ENCODE peak calls at places on chromosomes 7 and 10, in eight cellular contexts. One of them, this sample, is unnamed.

GRCh38 chr10:14584643-14585042 is 190.1 kb downstream of the FAM107B start:
- DNase-seq in PC-9: no peak
- DNase-seq in OCI-LY7: no peak
- DNase-seq in PC-3: no peak
- DNase-seq in hepatocyte: no peak
- DNase-seq in SK-N-SH: no peak
- DNase-seq in GM23338: peak; percentile 12
- DNase-seq in HCT116: no peak
- DNase-seq in this sample: peak; percentile 53

GRCh38 chr10:91745086-91745831 is 53.0 kb upstream of the TNKS2 start:
- DNase-seq in GM23338: peak; percentile 96
- DNase-seq in HCT116: peak; percentile 67
- DNase-seq in OCI-LY7: no peak
- DNase-seq in SK-N-SH: no peak
- DNase-seq in hepatocyte: peak; percentile 62
- DNase-seq in PC-3: peak; percentile 73
- DNase-seq in PC-9: peak; percentile 23
- DNase-seq in this sample: peak; percentile 25

GRCh38 chr10:23158370-23158769 is 33.7 kb upstream of the PTF1A start:
- DNase-seq in OCI-LY7: peak; percentile 62
- DNase-seq in PC-9: peak; percentile 37
- DNase-seq in hepatocyte: peak; percentile 80
- DNase-seq in PC-3: peak; percentile 64
- DNase-seq in HCT116: peak; percentile 47
- DNase-seq in SK-N-SH: peak; percentile 85
- DNase-seq in GM23338: peak; percentile 88
- DNase-seq in this sample: peak; percentile 43

GRCh38 chr10:124478517-124478916 is 16.9 kb downstream of the LHPP start:
- DNase-seq in PC-9: no peak
- DNase-seq in PC-3: no peak
- DNase-seq in GM23338: no peak
- DNase-seq in OCI-LY7: no peak
- DNase-seq in SK-N-SH: no peak
- DNase-seq in HCT116: no peak
- DNase-seq in hepatocyte: no peak
- DNase-seq in this sample: no peak

GRCh38 chr7:151141281-151141854 is 26.1 kb downstream of the GBX1 start:
- DNase-seq in PC-3: no peak
- DNase-seq in GM23338: no peak
- DNase-seq in HCT116: no peak
- DNase-seq in hepatocyte: no peak
- DNase-seq in PC-9: no peak
- DNase-seq in SK-N-SH: peak; percentile 44
- DNase-seq in OCI-LY7: no peak
- DNase-seq in this sample: no peak

GRCh38 chr7:5495581-5496375 is 72.1 kb upstream of the TNRC18 start:
- DNase-seq in OCI-LY7: peak; percentile 17
- DNase-seq in hepatocyte: no peak
- DNase-seq in HCT116: no peak
- DNase-seq in SK-N-SH: no peak
- DNase-seq in PC-3: peak; percentile 47
- DNase-seq in PC-9: no peak
- DNase-seq in GM23338: no peak
- DNase-seq in this sample: no peak

GRCh38 chr7:40634118-40634517 is 499.3 kb downstream of the SUGCT start:
- DNase-seq in PC-3: no peak
- DNase-seq in GM23338: no peak
- DNase-seq in hepatocyte: no peak
- DNase-seq in HCT116: no peak
- DNase-seq in PC-9: no peak
- DNase-seq in SK-N-SH: no peak
- DNase-seq in OCI-LY7: no peak
- DNase-seq in this sample: no peak

GRCh38 chr10:70589762-70590662 is 12.5 kb downstream of the PRF1 start:
- DNase-seq in hepatocyte: peak; percentile 52
- DNase-seq in HCT116: no peak
- DNase-seq in GM23338: no peak
- DNase-seq in PC-3: no peak
- DNase-seq in OCI-LY7: no peak
- DNase-seq in PC-9: no peak
- DNase-seq in SK-N-SH: no peak
- DNase-seq in this sample: no peak

GRCh38 chr10:131983780-131984179 is 2.1 kb upstream of the BNIP3 start:
- DNase-seq in SK-N-SH: no peak
- DNase-seq in PC-9: no peak
- DNase-seq in hepatocyte: peak; percentile 57
- DNase-seq in PC-3: peak; percentile 86
- DNase-seq in GM23338: no peak
- DNase-seq in HCT116: no peak
- DNase-seq in OCI-LY7: no peak
- DNase-seq in this sample: no peak

GRCh38 chr10:124027306-124028050 is 65.9 kb downstream of the CHST15 start:
- DNase-seq in GM23338: no peak
- DNase-seq in PC-9: no peak
- DNase-seq in hepatocyte: no peak
- DNase-seq in OCI-LY7: no peak
- DNase-seq in PC-3: no peak
- DNase-seq in SK-N-SH: no peak
- DNase-seq in HCT116: no peak
- DNase-seq in this sample: no peak

GRCh38 chr7:23347682-23348180 is 48.6 kb downstream of the MALSU1 start:
- DNase-seq in PC-3: peak; percentile 89
- DNase-seq in hepatocyte: no peak
- DNase-seq in OCI-LY7: no peak
- DNase-seq in SK-N-SH: no peak
- DNase-seq in GM23338: no peak
- DNase-seq in HCT116: peak; percentile 59
- DNase-seq in PC-9: peak; percentile 55
- DNase-seq in this sample: no peak

DNA sequence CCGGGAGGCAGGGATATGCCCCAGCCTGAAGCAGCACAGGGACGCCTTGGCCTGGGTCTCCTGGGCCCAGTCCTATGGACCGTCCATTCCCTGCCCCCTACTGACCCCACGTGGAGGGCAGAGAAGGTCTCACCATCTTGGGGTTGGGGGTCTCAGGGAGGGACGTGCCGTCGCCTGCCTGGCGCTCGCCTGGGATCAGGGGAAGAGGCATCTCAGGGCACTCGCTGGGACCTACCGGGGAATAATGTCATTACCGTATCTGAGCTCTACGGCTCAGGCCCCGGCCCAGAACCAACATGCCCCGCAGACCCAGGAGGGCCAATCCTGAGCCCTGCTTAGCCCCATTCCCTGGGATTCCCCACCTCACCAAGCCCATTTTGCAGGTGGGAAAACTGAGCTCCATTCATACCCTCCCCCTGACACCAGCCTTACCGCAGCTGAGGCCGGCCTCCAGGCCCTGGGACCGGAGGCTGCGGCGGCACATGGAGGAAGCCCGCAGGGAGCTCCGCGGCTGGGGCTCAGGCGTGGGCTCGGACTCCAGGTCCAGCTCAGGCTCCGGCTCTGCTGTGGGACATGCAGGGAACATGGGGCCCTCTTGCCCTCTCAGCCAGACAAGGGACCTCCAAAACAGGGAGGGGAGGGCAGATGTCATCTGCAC is 40.7 kb downstream of the GRID2IP start:
- DNase-seq in PC-3: no peak
- DNase-seq in SK-N-SH: no peak
- DNase-seq in PC-9: no peak
- DNase-seq in HCT116: no peak
- DNase-seq in OCI-LY7: no peak
- DNase-seq in GM23338: no peak
- DNase-seq in hepatocyte: no peak
- DNase-seq in this sample: no peak
- H3K9me2 ChIP-seq in PC-3: no peaks in the 10 kb centered on the region
- H3K9me2 ChIP-seq in SK-N-SH: no peaks in the 10 kb centered on the region
- H3K9me2 ChIP-seq in PC-9: no peaks in the 10 kb centered on the region
- H3K9me2 ChIP-seq in HCT116: no peaks in the 10 kb centered on the region
- H3K9me2 ChIP-seq in OCI-LY7: no peaks in the 10 kb centered on the region
- H3K9me2 ChIP-seq in GM23338: no peaks in the 10 kb centered on the region
- H3K9me2 ChIP-seq in hepatocyte: no peaks in the 10 kb centered on the region
- H3K9me2 ChIP-seq in this sample: no peaks in the 10 kb centered on the region

GRCh38 chr7:24767878-24768569 is 10.8 kb upstream of the GSDME start:
- DNase-seq in PC-9: no peak
- DNase-seq in HCT116: no peak
- DNase-seq in hepatocyte: no peak
- DNase-seq in GM23338: peak; percentile 26
- DNase-seq in PC-3: no peak
- DNase-seq in OCI-LY7: no peak
- DNase-seq in SK-N-SH: no peak
- DNase-seq in this sample: no peak

GRCh38 chr7:24760968-24761367 is 3.7 kb upstream of the GSDME start:
- DNase-seq in HCT116: no peak
- DNase-seq in OCI-LY7: no peak
- DNase-seq in PC-9: no peak
- DNase-seq in hepatocyte: no peak
- DNase-seq in PC-3: no peak
- DNase-seq in GM23338: no peak
- DNase-seq in SK-N-SH: no peak
- DNase-seq in this sample: no peak

GRCh38 chr7:24764972-24765744 is 7.9 kb upstream of the GSDME start:
- DNase-seq in OCI-LY7: no peak
- DNase-seq in GM23338: no peak
- DNase-seq in SK-N-SH: peak; percentile 61
- DNase-seq in PC-3: no peak
- DNase-seq in HCT116: no peak
- DNase-seq in PC-9: no peak
- DNase-seq in hepatocyte: no peak
- DNase-seq in this sample: no peak

GRCh38 chr7:24762771-24763170 is 5.5 kb upstream of the GSDME start:
- DNase-seq in HCT116: no peak
- DNase-seq in PC-3: no peak
- DNase-seq in SK-N-SH: no peak
- DNase-seq in hepatocyte: no peak
- DNase-seq in OCI-LY7: no peak
- DNase-seq in PC-9: no peak
- DNase-seq in GM23338: no peak
- DNase-seq in this sample: no peak

DNA sequence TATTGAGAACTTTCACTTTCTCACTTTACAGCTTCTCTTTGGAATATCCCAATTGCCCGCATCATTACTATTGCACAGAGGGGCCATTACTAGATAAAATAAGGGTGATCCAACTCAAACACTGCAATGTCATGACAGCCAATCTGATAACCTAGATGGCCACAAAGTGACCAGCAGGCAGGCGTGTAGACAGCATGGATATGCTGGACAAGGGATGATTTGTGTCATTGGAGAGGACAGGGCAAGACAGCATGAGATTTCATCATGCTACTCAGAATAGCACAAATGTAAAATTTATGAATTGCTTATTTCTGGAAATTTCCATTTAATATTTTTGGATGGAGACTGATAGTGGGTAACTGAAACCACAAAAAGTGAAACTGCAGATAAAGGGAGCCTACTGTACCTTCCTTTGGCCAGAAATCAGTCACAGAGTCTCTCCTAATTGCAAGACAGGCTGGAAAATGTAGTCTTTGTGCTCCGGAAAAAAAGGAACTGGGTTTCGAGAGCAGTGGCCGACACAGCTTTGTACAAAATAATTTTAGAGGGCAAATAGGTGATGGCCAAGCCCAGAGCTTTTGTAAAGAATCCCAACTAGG is 6.1 kb upstream of the GSDME start:
- DNase-seq in hepatocyte: no peak
- DNase-seq in SK-N-SH: no peak
- DNase-seq in OCI-LY7: no peak
- DNase-seq in GM23338: no peak
- DNase-seq in PC-3: no peak
- DNase-seq in PC-9: no peak
- DNase-seq in HCT116: no peak
- DNase-seq in this sample: no peak
- H2AFZ ChIP-seq in hepatocyte: no peak overlapping the region
- H2AFZ ChIP-seq in SK-N-SH: no peak overlapping the region
- H2AFZ ChIP-seq in OCI-LY7: no peak overlapping the region
- H2AFZ ChIP-seq in GM23338: no peak overlapping the region
- H2AFZ ChIP-seq in PC-3: no peak overlapping the region
- H2AFZ ChIP-seq in PC-9: no peak overlapping the region
- H2AFZ ChIP-seq in HCT116: no peak overlapping the region
- H2AFZ ChIP-seq in this sample: no peak overlapping the region

DNA sequence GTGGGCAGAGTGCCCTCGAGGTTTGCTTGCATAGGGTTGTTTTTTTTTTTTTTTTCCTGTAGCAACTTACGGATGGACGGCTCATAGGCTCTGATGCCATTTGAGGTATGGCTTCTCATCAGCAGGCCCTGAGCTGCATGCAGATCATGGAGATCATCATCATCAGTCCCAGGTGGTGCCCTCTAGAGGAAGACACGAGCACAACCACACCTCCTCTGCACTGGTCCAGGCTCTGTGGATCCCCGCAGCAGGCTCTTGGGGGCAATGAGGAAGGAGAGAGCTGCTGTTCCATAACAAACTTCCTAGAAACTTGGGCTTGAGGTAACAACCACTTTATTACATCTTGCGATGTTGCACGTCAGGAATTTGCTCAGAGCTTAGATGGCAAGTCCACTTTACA is 132.7 kb upstream of the CXCL12 start:
- DNase-seq in PC-9: no peak
- DNase-seq in HCT116: peak; percentile 10
- DNase-seq in PC-3: peak; percentile 11
- DNase-seq in OCI-LY7: peak; percentile 9
- DNase-seq in GM23338: peak; percentile 68
- DNase-seq in SK-N-SH: peak; percentile 6
- DNase-seq in hepatocyte: no peak
- DNase-seq in this sample: no peak
- TF ChIP-seq CTCF in PC-9: peak; percentile 51
- TF ChIP-seq CTCF in HCT116: peak; percentile 70
- TF ChIP-seq CTCF in PC-3: peak; percentile 58
- TF ChIP-seq CTCF in OCI-LY7: peak; percentile 72
- TF ChIP-seq CTCF in GM23338: peak; percentile 59
- TF ChIP-seq CTCF in SK-N-SH: peak; percentile 46
- TF ChIP-seq CTCF in hepatocyte: peak; percentile 21
- TF ChIP-seq CTCF in this sample: peak; percentile 30

GRCh38 chr10:3272300-3272699 is 99.7 kb upstream of the PITRM1 start:
- DNase-seq in hepatocyte: no peak
- DNase-seq in HCT116: no peak
- DNase-seq in GM23338: peak; percentile 6
- DNase-seq in OCI-LY7: no peak
- DNase-seq in PC-3: no peak
- DNase-seq in PC-9: no peak
- DNase-seq in SK-N-SH: no peak
- DNase-seq in this sample: no peak

GRCh38 chr10:3271385-3272115 is 99.0 kb upstream of the PITRM1 start:
- DNase-seq in HCT116: no peak
- DNase-seq in PC-9: no peak
- DNase-seq in GM23338: no peak
- DNase-seq in SK-N-SH: no peak
- DNase-seq in PC-3: no peak
- DNase-seq in hepatocyte: no peak
- DNase-seq in OCI-LY7: no peak
- DNase-seq in this sample: no peak

GRCh38 chr10:3270597-3270996 is 98.0 kb upstream of the PITRM1 start:
- DNase-seq in SK-N-SH: no peak
- DNase-seq in OCI-LY7: no peak
- DNase-seq in PC-3: no peak
- DNase-seq in PC-9: no peak
- DNase-seq in GM23338: no peak
- DNase-seq in HCT116: no peak
- DNase-seq in hepatocyte: no peak
- DNase-seq in this sample: no peak

GRCh38 chr10:3274414-3274813 is 101.8 kb upstream of the PITRM1 start:
- DNase-seq in GM23338: no peak
- DNase-seq in OCI-LY7: no peak
- DNase-seq in PC-9: no peak
- DNase-seq in HCT116: no peak
- DNase-seq in hepatocyte: no peak
- DNase-seq in PC-3: no peak
- DNase-seq in SK-N-SH: no peak
- DNase-seq in this sample: no peak

GRCh38 chr10:3273966-3274365 is 101.4 kb upstream of the PITRM1 start:
- DNase-seq in SK-N-SH: no peak
- DNase-seq in PC-3: no peak
- DNase-seq in HCT116: no peak
- DNase-seq in hepatocyte: no peak
- DNase-seq in PC-9: no peak
- DNase-seq in OCI-LY7: no peak
- DNase-seq in GM23338: no peak
- DNase-seq in this sample: no peak
- H3K9me2 ChIP-seq in SK-N-SH: no peaks in the 10 kb centered on the region
- H3K9me2 ChIP-seq in PC-3: no peaks in the 10 kb centered on the region
- H3K9me2 ChIP-seq in HCT116: no peaks in the 10 kb centered on the region
- H3K9me2 ChIP-seq in hepatocyte: no peaks in the 10 kb centered on the region
- H3K9me2 ChIP-seq in PC-9: no peaks in the 10 kb centered on the region
- H3K9me2 ChIP-seq in OCI-LY7: no peaks in the 10 kb centered on the region
- H3K9me2 ChIP-seq in GM23338: peaks cover 5% of the 10 kb centered on the region
- H3K9me2 ChIP-seq in this sample: no peaks in the 10 kb centered on the region